ENCODE peak calls at places on chromosomes 11 and 22, in four cellular contexts. F is stimulated activated CD4-positive, alpha-beta T cell treated with anti-CD3 and anti-CD28 coated beads, Interleukin-2, amount 100 ng/mL, for 4 hours; C is hippocampal formation; R is HuH-7.5. V is an unnamed sample.

GRCh38 chr11:22769081-22769480 is 60.5 kb downstream of the SVIP start:
- DNase-seq in C (no peak), R (no peak), F (no peak), V (no peak)

GRCh38 chr11:84673753-84674152 is 953.4 kb downstream of the DLG2 start:
- DNase-seq in F (no peak), C (no peak), R (no peak), V (no peak)

GRCh38 chr11:134475951-134476350 is 63.9 kb upstream of the B3GAT1 start:
- DNase-seq in F (no peak), R (no peak), C (no peak), V (no peak)

GRCh38 chr11:112784323-112785073 is 176.7 kb upstream of the NCAM1 start:
- DNase-seq in F (no peak), C (peak), R (no peak), V (no peak)

GRCh38 chr22:38429460-38430128 is 25.4 kb downstream of the KCNJ4 start:
- DNase-seq in C (no peak), R (no peak), F (no peak), V (no peak)

GRCh38 chr11:39809833-39810232 is 1649.6 kb downstream of the LRRC4C start:
- DNase-seq in F (no peak), R (no peak), C (no peak), V (no peak)

GRCh38 chr22:35749808-35750207 is 32.1 kb downstream of the APOL5 start:
- DNase-seq in C (no peak), F (no peak), R (no peak), V (no peak)

GRCh38 chr11:70860855-70861254 is 391.5 kb downstream of the SHANK2 start:
- DNase-seq in C (no peak), F (no peak), R (no peak), V (no peak)

GRCh38 chr22:47740109-47740805 is 977.8 kb downstream of the TBC1D22A start:
- DNase-seq in F (no peak), R (no peak), C (no peak), V (no peak)

GRCh38 chr11:75577198-75577597 is 15.1 kb downstream of the SERPINH1 start:
- DNase-seq in F (peak), C (peak), R (peak), V (peak)

GRCh38 chr11:59135648-59136461 is 6.8 kb upstream of the FAM111A start:
- DNase-seq in F (peak), C (peak), R (peak), V (peak)

GRCh38 chr11:31487848-31488247 is 21.6 kb downstream of the IMMP1L start:
- DNase-seq in C (peak), R (no peak), F (no peak), V (no peak)

GRCh38 chr11:108535384-108535955 is 37.3 kb upstream of the POGLUT3 start:
- DNase-seq in R (no peak), F (no peak), C (no peak), V (no peak)

GRCh38 chr11:70578371-70578770 is 180.0 kb downstream of the CTTN start:
- DNase-seq in F (no peak), C (no peak), R (no peak), V (no peak)

GRCh38 chr22:33748714-33749113 is 171.6 kb downstream of the LARGE1 start:
- DNase-seq in F (no peak), C (no peak), R (no peak), V (no peak)

GRCh38 chr22:27845603-27846100 is 44.1 kb upstream of the MN1 start:
- DNase-seq in F (no peak), R (no peak), C (no peak), V (no peak)

GRCh38 chr11:61739413-61739812 is 13.0 kb upstream of the MYRF start:
- DNase-seq in C (no peak), F (no peak), R (no peak), V (no peak)

GRCh38 chr11:2208691-2209369 is 37.2 kb upstream of the TH start:
- DNase-seq in C (no peak), F (no peak), R (no peak), V (no peak)

GRCh38 chr11:134652586-134653255 is 240.7 kb upstream of the B3GAT1 start:
- DNase-seq in R (no peak), C (no peak), F (no peak), V (no peak)